ENCODE peak calls at places on chromosome 15, in nine cellular contexts. Y is ovary; A is right lobe of liver; G is CD8-positive, alpha-beta T cell; J is CD4-positive, alpha-beta T cell; D is Peyer's patch; K is HCT116; N is fibroblast of lung; Z is endothelial cell of umbilical vein. F is an unnamed sample.

GRCh38 chr15:38541046-38541445 is 23.6 kb downstream of the RASGRP1 start:
- DNase-seq in N (no peak), D (no peak), Y (no peak), G (no peak), K (no peak), Z (no peak), A (no peak), J (no peak), F (no peak)

GRCh38 chr15:32778391-32779176 is 60.8 kb downstream of the GREM1 start:
- DNase-seq in K (no peak), D (no peak), J (no peak), A (no peak), Z (no peak), G (no peak), N (peak), Y (no peak), F (no peak)

GRCh38 chr15:80152896-80153876 is at the start of gene FAH:
- DNase-seq in A (no peak), G (peak), Z (peak), K (no peak), Y (no peak), N (peak), J (peak), D (no peak), F (no peak)

GRCh38 chr15:70453238-70453637 is 310.1 kb downstream of the UACA start:
- DNase-seq in G (no peak), A (no peak), J (no peak), N (no peak), K (no peak), Z (no peak), Y (no peak), D (no peak), F (no peak)

GRCh38 chr15:26028086-26028740 is 165.1 kb upstream of the ATP10A start:
- DNase-seq in A (no peak), K (no peak), Z (no peak), G (no peak), Y (no peak), N (peak), D (no peak), J (no peak), F (no peak)

GRCh38 chr15:78947506-78947905 is 2.7 kb upstream of the CTSH start:
- DNase-seq in N (no peak), Y (no peak), D (no peak), A (no peak), Z (no peak), K (no peak), G (no peak), J (no peak), F (no peak)

GRCh38 chr15:59532770-59533379 is 78.7 kb upstream of the GCNT3 start:
- DNase-seq in J (no peak), N (peak), Y (peak), K (peak), G (no peak), Z (peak), D (no peak), A (no peak), F (no peak)

GRCh38 chr15:67685008-67685599 is 140.2 kb upstream of the SKOR1 start:
- DNase-seq in Y (no peak), Z (peak), J (no peak), G (no peak), A (no peak), K (peak), D (no peak), N (peak), F (no peak)

GRCh38 chr15:40234783-40235182 is 4.1 kb upstream of the PAK6 start:
- DNase-seq in D (no peak), N (no peak), J (no peak), Z (no peak), G (no peak), A (no peak), K (no peak), Y (no peak), F (no peak)

GRCh38 chr15:58369261-58369699 is 62.5 kb upstream of the LIPC start:
- DNase-seq in Y (no peak), K (no peak), G (no peak), A (no peak), Z (no peak), J (no peak), N (peak), D (no peak), F (no peak)

GRCh38 chr15:40053234-40054055 is 14.5 kb upstream of the SRP14 start:
- DNase-seq in D (no peak), N (no peak), G (peak), A (no peak), J (no peak), Z (no peak), K (no peak), Y (no peak), F (no peak)

GRCh38 chr15:39058371-39059131 is 493.9 kb upstream of the RASGRP1 start:
- DNase-seq in N (no peak), J (no peak), Z (no peak), G (no peak), Y (no peak), A (no peak), D (no peak), K (no peak), F (no peak)

GRCh38 chr15:60729850-60730458 is 251.0 kb upstream of the ICE2 start:
- DNase-seq in A (no peak), D (no peak), N (no peak), Y (no peak), Z (no peak), J (no peak), K (no peak), G (no peak), F (no peak)

GRCh38 chr15:60695713-60696522 is 217.0 kb upstream of the ICE2 start:
- DNase-seq in Y (no peak), G (peak), Z (no peak), J (peak), N (peak), A (no peak), D (no peak), K (no peak), F (no peak)

GRCh38 chr15:89098281-89098680 is 10.0 kb downstream of the ABHD2 start:
- DNase-seq in Y (no peak), A (no peak), K (no peak), J (no peak), D (no peak), G (no peak), N (no peak), Z (no peak), F (no peak)

GRCh38 chr15:71390101-71390500 is 274.8 kb downstream of the THSD4 start:
- DNase-seq in G (no peak), Z (no peak), K (no peak), Y (no peak), N (no peak), A (no peak), D (no peak), J (no peak), F (no peak)

GRCh38 chr15:40927497-40928346 is 1.4 kb upstream of the DLL4 start:
- DNase-seq in N (no peak), A (no peak), Z (no peak), G (no peak), D (peak), K (no peak), J (no peak), Y (no peak), F (no peak)

GRCh38 chr15:57323806-57324589 is 52.3 kb upstream of the CGNL1 start:
- DNase-seq in Z (no peak), J (no peak), K (peak), D (peak), A (no peak), Y (no peak), N (peak), G (no peak), F (peak)

GRCh38 chr15:96123630-96124187 is 206.8 kb upstream of the NR2F2 start:
- DNase-seq in N (no peak), Z (no peak), A (no peak), J (no peak), Y (no peak), K (no peak), G (no peak), D (no peak), F (no peak)

GRCh38 chr15:97998307-97999071 is 38.0 kb downstream of the ARRDC4 start:
- DNase-seq in J (no peak), G (no peak), A (no peak), N (peak), K (no peak), Y (no peak), Z (no peak), D (no peak), F (no peak)

GRCh38 chr15:37015025-37015424 is 85.3 kb downstream of the MEIS2 start:
- DNase-seq in A (no peak), G (no peak), N (peak), D (no peak), J (no peak), K (no peak), Z (no peak), Y (no peak), F (peak)

GRCh38 chr15:88470625-88471372 is 3.3 kb downstream of the MRPS11 start:
- DNase-seq in K (no peak), A (no peak), J (no peak), Z (no peak), Y (no peak), D (no peak), G (no peak), N (no peak), F (no peak)

GRCh38 chr15:47987908-47988532 is 132.8 kb upstream of the SLC24A5 start:
- DNase-seq in G (no peak), J (no peak), N (peak), Z (peak), Y (peak), K (peak), A (no peak), D (no peak), F (peak)

GRCh38 chr15:70199601-70200000 is 101.9 kb upstream of the TLE3 start:
- DNase-seq in Y (no peak), K (no peak), J (no peak), A (no peak), D (no peak), G (no peak), N (no peak), Z (no peak), F (no peak)

GRCh38 chr15:71730277-71731144 is 79.8 kb upstream of the NR2E3 start:
- DNase-seq in J (no peak), N (peak), Y (peak), K (peak), A (no peak), G (no peak), Z (peak), D (no peak), F (no peak)

GRCh38 chr15:67761343-67761742 is 64.0 kb upstream of the SKOR1 start:
- DNase-seq in K (no peak), J (no peak), D (no peak), G (no peak), Y (no peak), Z (no peak), N (no peak), A (no peak), F (no peak)

GRCh38 chr15:32100286-32100685 is 70.0 kb downstream of the CHRNA7 start:
- DNase-seq in K (no peak), N (no peak), G (no peak), Y (no peak), Z (no peak), J (no peak), D (no peak), A (no peak), F (no peak)

GRCh38 chr15:27743078-27743477 is 356.0 kb downstream of the OCA2 start:
- DNase-seq in N (no peak), Y (no peak), D (no peak), Z (no peak), K (no peak), G (no peak), J (no peak), A (no peak), F (peak)

GRCh38 chr15:90579213-90579612 is 49.5 kb downstream of the CRTC3 start:
- DNase-seq in Z (no peak), Y (no peak), A (no peak), J (no peak), N (no peak), D (no peak), K (no peak), G (no peak), F (no peak)

GRCh38 chr15:35023794-35024193 is 35.7 kb upstream of the ZNF770 start:
- DNase-seq in N (no peak), J (no peak), A (no peak), G (no peak), K (no peak), Y (no peak), Z (no peak), D (no peak), F (no peak)

GRCh38 chr15:41671656-41672636 is 11.7 kb downstream of the MGA start:
- DNase-seq in J (no peak), D (no peak), N (no peak), Z (no peak), Y (no peak), G (no peak), K (no peak), A (no peak), F (no peak)

DNA sequence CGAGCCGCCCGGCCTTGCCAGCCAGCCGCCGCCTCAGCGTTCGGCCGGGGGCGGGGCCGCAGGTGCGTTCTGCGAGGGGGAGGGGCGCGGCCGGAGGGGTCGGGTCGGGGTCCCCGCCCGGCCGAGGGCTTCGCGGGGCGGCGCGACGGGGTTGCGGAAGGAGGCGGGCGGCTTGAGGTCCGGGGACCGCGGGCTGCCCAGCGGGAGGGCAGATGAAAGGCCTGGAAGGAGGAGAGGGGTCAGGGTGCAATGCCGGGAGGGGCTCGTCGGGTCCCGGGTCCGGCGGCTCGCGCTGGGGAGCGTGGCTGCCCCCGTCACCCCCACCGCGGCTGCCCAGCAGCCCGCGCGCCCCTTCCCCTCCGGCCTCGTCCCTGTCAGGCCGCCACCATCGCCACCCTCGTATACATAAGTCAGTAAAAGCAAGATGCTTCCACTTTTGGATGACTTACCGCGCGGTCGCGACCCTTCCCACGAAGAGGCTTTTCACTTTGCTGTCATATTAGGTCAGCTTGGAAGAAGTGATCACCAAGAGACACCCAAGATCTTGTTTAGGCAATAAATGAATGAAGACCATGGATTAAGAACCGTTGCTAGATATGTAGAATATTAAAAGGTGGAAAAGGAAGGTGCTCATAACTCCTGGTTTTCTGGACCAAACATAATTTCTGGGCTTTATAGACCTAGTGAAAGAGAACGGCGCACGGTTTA is 649 bp upstream of the ANP32A start:
- DNase-seq in J (no peak), N (no peak), Y (no peak), Z (peak), K (no peak), A (no peak), G (no peak), D (no peak), F (no peak)
- H3K27ac ChIP-seq in J (peak), N (no peak), Y (peak), Z (no peak), K (peak), A (peak), G (peak), D (peak), F (peak)

DNA sequence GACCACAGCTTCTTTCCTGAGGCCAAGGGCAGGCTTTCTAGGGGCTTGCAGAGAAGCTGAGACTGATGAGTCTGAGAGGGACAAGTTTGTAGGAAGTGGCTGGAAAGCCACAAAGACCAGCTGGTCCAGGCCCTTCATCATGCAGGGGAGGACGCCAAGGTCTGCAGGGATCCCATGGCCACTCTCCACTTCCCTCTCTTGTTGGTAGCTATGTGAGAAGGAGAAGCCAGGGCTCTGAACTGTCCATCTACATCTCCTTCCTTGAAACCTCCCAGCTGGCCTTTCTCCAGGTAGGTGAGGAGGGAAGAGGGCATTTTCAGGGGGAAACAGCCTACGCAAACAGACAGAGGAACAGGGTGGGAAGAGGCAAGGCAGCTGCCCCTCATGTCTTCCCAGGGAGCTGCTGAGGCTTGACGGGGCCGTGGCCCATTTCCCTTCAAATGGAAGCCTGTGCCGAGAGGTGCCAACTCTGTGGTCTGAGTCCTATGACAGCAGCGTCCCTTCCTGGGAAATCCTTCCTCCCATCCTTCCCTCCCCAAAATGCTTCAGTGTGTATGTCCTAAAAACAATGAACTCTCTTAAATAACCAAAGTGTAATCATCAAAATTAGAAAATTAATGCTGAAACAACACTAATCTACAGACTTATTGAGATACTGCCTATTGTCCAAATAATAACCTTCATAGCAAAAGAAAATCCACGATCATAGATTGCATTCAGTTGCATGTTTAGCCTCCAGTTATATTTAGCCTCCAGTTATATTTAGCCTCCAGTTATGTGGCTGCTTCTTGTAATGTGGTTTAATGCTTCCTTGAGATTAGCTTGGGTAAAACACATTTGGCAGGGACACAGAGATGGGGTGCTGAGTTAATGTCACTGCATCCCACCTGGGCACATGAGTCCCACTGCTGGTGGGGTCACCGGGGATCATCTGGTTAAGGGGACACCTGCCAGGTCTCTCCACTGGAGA is 36.0 kb downstream of the GNB5 start:
- DNase-seq in J (no peak), N (no peak), Z (no peak), A (no peak), K (no peak), D (no peak), G (no peak), Y (no peak), F (no peak)
- H3K27ac ChIP-seq in J (no peak), N (no peak), Z (no peak), A (no peak), K (no peak), D (no peak), G (no peak), Y (no peak), F (no peak)

DNA sequence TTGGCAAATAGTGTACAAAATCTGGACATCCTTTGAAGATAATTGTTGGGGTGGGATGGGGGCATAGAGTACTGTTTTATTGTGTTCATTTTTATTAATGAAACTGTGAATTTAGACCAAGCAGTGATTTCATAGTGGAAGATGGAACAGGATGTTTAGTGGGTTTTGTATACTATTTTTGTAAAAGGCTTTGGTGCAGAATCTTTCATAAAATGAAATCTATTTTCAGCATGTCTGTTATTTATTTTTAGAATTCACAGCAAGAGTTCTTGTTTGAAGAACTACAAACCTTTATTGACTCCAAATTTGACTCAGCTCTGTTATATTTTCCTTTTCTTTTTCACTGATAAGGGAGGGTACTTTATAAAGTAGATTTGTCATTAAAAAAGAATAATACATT is 145.4 kb downstream of the AKAP13 start:
- DNase-seq in G (no peak), A (no peak), K (no peak), Y (no peak), J (no peak), D (no peak), Z (no peak), N (no peak), F (no peak)
- H3K27ac ChIP-seq in G (no peak), A (no peak), K (no peak), Y (no peak), J (no peak), D (no peak), Z (no peak), N (no peak), F (no peak)

GRCh38 chr15:99485992-99486370 is 79.8 kb upstream of the MEF2A start:
- DNase-seq in A (no peak), Z (no peak), Y (no peak), J (no peak), G (no peak), D (no peak), N (peak), K (no peak), F (no peak)

GRCh38 chr15:99482993-99483392 is 82.8 kb upstream of the MEF2A start:
- DNase-seq in K (no peak), D (no peak), N (no peak), G (no peak), A (no peak), Y (no peak), J (no peak), Z (no peak), F (no peak)

GRCh38 chr15:99487337-99487730 is 78.5 kb upstream of the MEF2A start:
- DNase-seq in K (no peak), Z (no peak), N (no peak), Y (no peak), J (no peak), A (no peak), G (no peak), D (no peak), F (no peak)

GRCh38 chr15:99486371-99487336 is 79.1 kb upstream of the MEF2A start:
- DNase-seq in Z (peak), D (no peak), Y (peak), N (peak), J (no peak), A (peak), K (peak), G (no peak), F (no peak)

GRCh38 chr15:99485153-99485947 is 80.4 kb upstream of the MEF2A start:
- DNase-seq in K (no peak), D (no peak), A (no peak), G (no peak), Y (no peak), Z (no peak), N (no peak), J (no peak), F (no peak)
- H3K27ac ChIP-seq in K (no peak), D (peak), A (no peak), G (no peak), Y (no peak), Z (no peak), N (peak), J (no peak), F (peak)

GRCh38 chr15:62323353-62323752 is 158.3 kb upstream of the C2CD4B start:
- DNase-seq in A (no peak), D (no peak), K (no peak), J (no peak), Z (no peak), N (no peak), G (no peak), Y (no peak), F (no peak)

GRCh38 chr15:62324382-62324781 is 159.3 kb upstream of the C2CD4B start:
- DNase-seq in N (peak), K (no peak), G (no peak), Y (no peak), A (no peak), Z (no peak), J (no peak), D (no peak), F (no peak)

GRCh38 chr15:62326460-62327011 is 161.5 kb upstream of the C2CD4B start:
- DNase-seq in N (peak), Y (no peak), Z (no peak), A (no peak), J (no peak), G (no peak), D (no peak), K (no peak), F (no peak)

GRCh38 chr15:62325597-62325996 is 160.5 kb upstream of the C2CD4B start:
- DNase-seq in J (no peak), K (no peak), A (no peak), G (no peak), Z (no peak), D (no peak), Y (no peak), N (no peak), F (no peak)

DNA sequence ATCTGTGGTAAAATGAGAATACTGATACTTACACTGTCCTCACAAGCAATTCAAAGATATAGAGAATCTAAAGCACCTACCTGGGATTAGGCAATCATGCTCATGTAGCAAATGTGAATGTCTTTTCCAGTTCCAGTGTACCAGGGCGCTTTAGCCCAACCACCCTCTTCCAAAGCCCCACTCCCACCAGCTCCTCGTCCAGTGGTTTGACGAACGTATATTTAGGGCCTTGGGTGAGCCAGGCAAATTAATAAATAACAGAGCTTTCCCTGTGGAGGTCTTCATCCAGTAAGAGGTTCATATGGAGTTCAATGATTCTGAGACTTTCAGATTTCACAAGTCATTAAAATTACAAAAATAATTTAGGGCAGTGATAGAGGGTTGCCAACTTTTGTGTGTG is 162.3 kb upstream of the C2CD4B start:
- DNase-seq in A (no peak), N (no peak), Y (no peak), J (no peak), K (no peak), G (no peak), D (no peak), Z (no peak), F (no peak)
- H3K27ac ChIP-seq in A (no peak), N (no peak), Y (no peak), J (no peak), K (no peak), G (no peak), D (no peak), Z (no peak), F (no peak)

F was measured in caudate nucleus.